ENCODE peak calls at places on chromosomes 11 and 22, in eight cellular contexts. One of them, this sample, is unnamed.

GRCh38 chr11:21988477-21988876 is 204.4 kb upstream of the ANO5 start:
- DNase-seq in RPMI7951: no peak
- DNase-seq in brain pericyte: no peak
- DNase-seq in HT1080: peak
- DNase-seq in NCI-H2081 treated with DMSO at 0.1 percent for 48 hours: no peak
- DNase-seq in activated T-helper 1 cell treated with Interleukin-2 at 50 U/mL for 16 hours: no peak
- DNase-seq in stimulated activated effector memory CD8-positive, alpha-beta T cell treated with anti-CD3 and anti-CD28 coated beads, Interleukin-12 subunit alpha, Interleukin-12 subunit beta, amount 100 ng/mL, for 72 hours: no peak
- DNase-seq in substantia nigra: no peak
- DNase-seq in this sample: peak

GRCh38 chr11:17275376-17276235 is 933 bp upstream of the NUCB2 start:
- DNase-seq in stimulated activated effector memory CD8-positive, alpha-beta T cell treated with anti-CD3 and anti-CD28 coated beads, Interleukin-12 subunit alpha, Interleukin-12 subunit beta, amount 100 ng/mL, for 72 hours: no peak
- DNase-seq in HT1080: no peak
- DNase-seq in activated T-helper 1 cell treated with Interleukin-2 at 50 U/mL for 16 hours: no peak
- DNase-seq in NCI-H2081 treated with DMSO at 0.1 percent for 48 hours: no peak
- DNase-seq in substantia nigra: no peak
- DNase-seq in brain pericyte: no peak
- DNase-seq in RPMI7951: peak
- DNase-seq in this sample: no peak

GRCh38 chr22:48258108-48258705 is 1495.8 kb downstream of the TBC1D22A start:
- DNase-seq in brain pericyte: no peak
- DNase-seq in substantia nigra: no peak
- DNase-seq in HT1080: no peak
- DNase-seq in RPMI7951: no peak
- DNase-seq in activated T-helper 1 cell treated with Interleukin-2 at 50 U/mL for 16 hours: no peak
- DNase-seq in NCI-H2081 treated with DMSO at 0.1 percent for 48 hours: no peak
- DNase-seq in stimulated activated effector memory CD8-positive, alpha-beta T cell treated with anti-CD3 and anti-CD28 coated beads, Interleukin-12 subunit alpha, Interleukin-12 subunit beta, amount 100 ng/mL, for 72 hours: no peak
- DNase-seq in this sample: no peak

GRCh38 chr22:31247726-31248125 is 35.6 kb downstream of the LIMK2 start:
- DNase-seq in stimulated activated effector memory CD8-positive, alpha-beta T cell treated with anti-CD3 and anti-CD28 coated beads, Interleukin-12 subunit alpha, Interleukin-12 subunit beta, amount 100 ng/mL, for 72 hours: no peak
- DNase-seq in activated T-helper 1 cell treated with Interleukin-2 at 50 U/mL for 16 hours: no peak
- DNase-seq in NCI-H2081 treated with DMSO at 0.1 percent for 48 hours: no peak
- DNase-seq in HT1080: no peak
- DNase-seq in RPMI7951: peak
- DNase-seq in brain pericyte: no peak
- DNase-seq in substantia nigra: no peak
- DNase-seq in this sample: no peak

GRCh38 chr22:42696331-42696967 is 24.2 kb downstream of the A4GALT start:
- DNase-seq in stimulated activated effector memory CD8-positive, alpha-beta T cell treated with anti-CD3 and anti-CD28 coated beads, Interleukin-12 subunit alpha, Interleukin-12 subunit beta, amount 100 ng/mL, for 72 hours: no peak
- DNase-seq in NCI-H2081 treated with DMSO at 0.1 percent for 48 hours: no peak
- DNase-seq in substantia nigra: no peak
- DNase-seq in HT1080: no peak
- DNase-seq in brain pericyte: no peak
- DNase-seq in activated T-helper 1 cell treated with Interleukin-2 at 50 U/mL for 16 hours: no peak
- DNase-seq in RPMI7951: no peak
- DNase-seq in this sample: no peak

GRCh38 chr11:119702261-119702591 is 26.8 kb downstream of the NECTIN1 start:
- DNase-seq in activated T-helper 1 cell treated with Interleukin-2 at 50 U/mL for 16 hours: no peak
- DNase-seq in substantia nigra: no peak
- DNase-seq in NCI-H2081 treated with DMSO at 0.1 percent for 48 hours: no peak
- DNase-seq in brain pericyte: no peak
- DNase-seq in RPMI7951: peak
- DNase-seq in stimulated activated effector memory CD8-positive, alpha-beta T cell treated with anti-CD3 and anti-CD28 coated beads, Interleukin-12 subunit alpha, Interleukin-12 subunit beta, amount 100 ng/mL, for 72 hours: no peak
- DNase-seq in HT1080: peak
- DNase-seq in this sample: no peak

GRCh38 chr22:43411981-43412807 is at the start of gene MPPED1:
- DNase-seq in stimulated activated effector memory CD8-positive, alpha-beta T cell treated with anti-CD3 and anti-CD28 coated beads, Interleukin-12 subunit alpha, Interleukin-12 subunit beta, amount 100 ng/mL, for 72 hours: no peak
- DNase-seq in HT1080: no peak
- DNase-seq in RPMI7951: no peak
- DNase-seq in NCI-H2081 treated with DMSO at 0.1 percent for 48 hours: no peak
- DNase-seq in substantia nigra: no peak
- DNase-seq in brain pericyte: no peak
- DNase-seq in activated T-helper 1 cell treated with Interleukin-2 at 50 U/mL for 16 hours: no peak
- DNase-seq in this sample: no peak

GRCh38 chr22:45587638-45588481 is 83.8 kb upstream of the ATXN10 start:
- DNase-seq in substantia nigra: no peak
- DNase-seq in RPMI7951: peak
- DNase-seq in brain pericyte: no peak
- DNase-seq in NCI-H2081 treated with DMSO at 0.1 percent for 48 hours: no peak
- DNase-seq in activated T-helper 1 cell treated with Interleukin-2 at 50 U/mL for 16 hours: no peak
- DNase-seq in stimulated activated effector memory CD8-positive, alpha-beta T cell treated with anti-CD3 and anti-CD28 coated beads, Interleukin-12 subunit alpha, Interleukin-12 subunit beta, amount 100 ng/mL, for 72 hours: no peak
- DNase-seq in HT1080: peak
- DNase-seq in this sample: peak

GRCh38 chr11:75204012-75204674 is 36.4 kb upstream of the TPBGL start:
- DNase-seq in HT1080: no peak
- DNase-seq in substantia nigra: no peak
- DNase-seq in RPMI7951: no peak
- DNase-seq in activated T-helper 1 cell treated with Interleukin-2 at 50 U/mL for 16 hours: no peak
- DNase-seq in NCI-H2081 treated with DMSO at 0.1 percent for 48 hours: no peak
- DNase-seq in stimulated activated effector memory CD8-positive, alpha-beta T cell treated with anti-CD3 and anti-CD28 coated beads, Interleukin-12 subunit alpha, Interleukin-12 subunit beta, amount 100 ng/mL, for 72 hours: no peak
- DNase-seq in brain pericyte: no peak
- DNase-seq in this sample: no peak

GRCh38 chr11:103433380-103433779 is 324.2 kb downstream of the DYNC2H1 start:
- DNase-seq in RPMI7951: peak
- DNase-seq in NCI-H2081 treated with DMSO at 0.1 percent for 48 hours: no peak
- DNase-seq in stimulated activated effector memory CD8-positive, alpha-beta T cell treated with anti-CD3 and anti-CD28 coated beads, Interleukin-12 subunit alpha, Interleukin-12 subunit beta, amount 100 ng/mL, for 72 hours: no peak
- DNase-seq in activated T-helper 1 cell treated with Interleukin-2 at 50 U/mL for 16 hours: no peak
- DNase-seq in HT1080: peak
- DNase-seq in substantia nigra: no peak
- DNase-seq in brain pericyte: peak
- DNase-seq in this sample: peak

GRCh38 chr22:46026907-46027218 is 49.9 kb upstream of the WNT7B start:
- DNase-seq in activated T-helper 1 cell treated with Interleukin-2 at 50 U/mL for 16 hours: no peak
- DNase-seq in brain pericyte: no peak
- DNase-seq in substantia nigra: no peak
- DNase-seq in HT1080: no peak
- DNase-seq in RPMI7951: peak
- DNase-seq in stimulated activated effector memory CD8-positive, alpha-beta T cell treated with anti-CD3 and anti-CD28 coated beads, Interleukin-12 subunit alpha, Interleukin-12 subunit beta, amount 100 ng/mL, for 72 hours: no peak
- DNase-seq in NCI-H2081 treated with DMSO at 0.1 percent for 48 hours: no peak
- DNase-seq in this sample: no peak

GRCh38 chr11:63985812-63986155 is 454 bp upstream of the OTUB1 start:
- DNase-seq in brain pericyte: no peak
- DNase-seq in RPMI7951: no peak
- DNase-seq in stimulated activated effector memory CD8-positive, alpha-beta T cell treated with anti-CD3 and anti-CD28 coated beads, Interleukin-12 subunit alpha, Interleukin-12 subunit beta, amount 100 ng/mL, for 72 hours: peak
- DNase-seq in HT1080: peak
- DNase-seq in substantia nigra: no peak
- DNase-seq in activated T-helper 1 cell treated with Interleukin-2 at 50 U/mL for 16 hours: peak
- DNase-seq in NCI-H2081 treated with DMSO at 0.1 percent for 48 hours: no peak
- DNase-seq in this sample: no peak

GRCh38 chr11:102717280-102717679 is 7.5 kb downstream of the MMP8 start:
- DNase-seq in brain pericyte: no peak
- DNase-seq in stimulated activated effector memory CD8-positive, alpha-beta T cell treated with anti-CD3 and anti-CD28 coated beads, Interleukin-12 subunit alpha, Interleukin-12 subunit beta, amount 100 ng/mL, for 72 hours: no peak
- DNase-seq in NCI-H2081 treated with DMSO at 0.1 percent for 48 hours: no peak
- DNase-seq in RPMI7951: no peak
- DNase-seq in activated T-helper 1 cell treated with Interleukin-2 at 50 U/mL for 16 hours: no peak
- DNase-seq in HT1080: no peak
- DNase-seq in substantia nigra: no peak
- DNase-seq in this sample: no peak

GRCh38 chr11:34065505-34066203 is 14.1 kb downstream of the CAPRIN1 start:
- DNase-seq in RPMI7951: peak
- DNase-seq in brain pericyte: no peak
- DNase-seq in stimulated activated effector memory CD8-positive, alpha-beta T cell treated with anti-CD3 and anti-CD28 coated beads, Interleukin-12 subunit alpha, Interleukin-12 subunit beta, amount 100 ng/mL, for 72 hours: no peak
- DNase-seq in substantia nigra: no peak
- DNase-seq in NCI-H2081 treated with DMSO at 0.1 percent for 48 hours: no peak
- DNase-seq in activated T-helper 1 cell treated with Interleukin-2 at 50 U/mL for 16 hours: no peak
- DNase-seq in HT1080: no peak
- DNase-seq in this sample: peak

GRCh38 chr11:30889116-30889765 is 303.1 kb upstream of the MPPED2 start:
- DNase-seq in HT1080: peak
- DNase-seq in substantia nigra: no peak
- DNase-seq in activated T-helper 1 cell treated with Interleukin-2 at 50 U/mL for 16 hours: no peak
- DNase-seq in stimulated activated effector memory CD8-positive, alpha-beta T cell treated with anti-CD3 and anti-CD28 coated beads, Interleukin-12 subunit alpha, Interleukin-12 subunit beta, amount 100 ng/mL, for 72 hours: no peak
- DNase-seq in NCI-H2081 treated with DMSO at 0.1 percent for 48 hours: no peak
- DNase-seq in RPMI7951: no peak
- DNase-seq in brain pericyte: no peak
- DNase-seq in this sample: peak

GRCh38 chr22:19430890-19431541 is 517 bp downstream of the HIRA start:
- DNase-seq in HT1080: no peak
- DNase-seq in stimulated activated effector memory CD8-positive, alpha-beta T cell treated with anti-CD3 and anti-CD28 coated beads, Interleukin-12 subunit alpha, Interleukin-12 subunit beta, amount 100 ng/mL, for 72 hours: no peak
- DNase-seq in activated T-helper 1 cell treated with Interleukin-2 at 50 U/mL for 16 hours: no peak
- DNase-seq in substantia nigra: no peak
- DNase-seq in brain pericyte: no peak
- DNase-seq in NCI-H2081 treated with DMSO at 0.1 percent for 48 hours: no peak
- DNase-seq in RPMI7951: peak
- DNase-seq in this sample: peak

GRCh38 chr11:9017773-9018172 is 14.0 kb upstream of the NRIP3 start:
- DNase-seq in substantia nigra: peak
- DNase-seq in brain pericyte: no peak
- DNase-seq in NCI-H2081 treated with DMSO at 0.1 percent for 48 hours: no peak
- DNase-seq in RPMI7951: peak
- DNase-seq in stimulated activated effector memory CD8-positive, alpha-beta T cell treated with anti-CD3 and anti-CD28 coated beads, Interleukin-12 subunit alpha, Interleukin-12 subunit beta, amount 100 ng/mL, for 72 hours: no peak
- DNase-seq in activated T-helper 1 cell treated with Interleukin-2 at 50 U/mL for 16 hours: no peak
- DNase-seq in HT1080: no peak
- DNase-seq in this sample: no peak

GRCh38 chr11:67292671-67293070 is 3.6 kb downstream of the ANKRD13D start:
- DNase-seq in substantia nigra: no peak
- DNase-seq in brain pericyte: no peak
- DNase-seq in RPMI7951: no peak
- DNase-seq in NCI-H2081 treated with DMSO at 0.1 percent for 48 hours: no peak
- DNase-seq in HT1080: no peak
- DNase-seq in stimulated activated effector memory CD8-positive, alpha-beta T cell treated with anti-CD3 and anti-CD28 coated beads, Interleukin-12 subunit alpha, Interleukin-12 subunit beta, amount 100 ng/mL, for 72 hours: no peak
- DNase-seq in activated T-helper 1 cell treated with Interleukin-2 at 50 U/mL for 16 hours: no peak
- DNase-seq in this sample: no peak